ENCODE peak calls at places on chromosomes 13 and 19, in five cellular contexts. O is dorsolateral prefrontal cortex; Q is activated T-cell treated with anti-CD3 and anti-CD28 coated beads, Interleukin-2, amount 50 U/mL, for 4 hours; C is AG10803; V is stimulated activated CD4-positive, alpha-beta T cell treated with anti-CD3 and anti-CD28 coated beads, Interleukin-4, amount 100 ng/mL, for 24 hours. D is an unnamed sample.

GRCh38 chr19:8550070-8550469 is 27.2 kb downstream of the MYO1F start:
- DNase-seq in C (no peak), O (no peak), Q (no peak), V (no peak), D (no peak)

GRCh38 chr13:100245099-100245498 is 156.2 kb downstream of the PCCA start:
- DNase-seq in C (no peak), V (no peak), Q (no peak), O (no peak), D (no peak)

GRCh38 chr13:81987159-81987558 is 1646.2 kb upstream of the SPRY2 start:
- DNase-seq in Q (no peak), V (no peak), C (no peak), O (no peak), D (no peak)

GRCh38 chr19:5774921-5775320 is 9.6 kb downstream of the PRR22 start:
- DNase-seq in Q (no peak), C (peak; percentile 52), O (no peak), V (no peak), D (no peak)

GRCh38 chr19:33143897-33144405 is 12.0 kb downstream of the WDR88 start:
- DNase-seq in V (peak; percentile 63), O (peak; percentile 51), Q (peak; percentile 53), C (peak; percentile 38), D (peak; percentile 37)

GRCh38 chr19:44260343-44260681 is 626 bp downstream of the ZNF233 start:
- DNase-seq in C (no peak), Q (no peak), V (no peak), O (no peak), D (no peak)

GRCh38 chr19:18594824-18595373 is 6.3 kb downstream of the REX1BD start:
- DNase-seq in V (no peak), O (no peak), C (no peak), Q (no peak), D (no peak)

GRCh38 chr19:3785464-3785937 is 680 bp downstream of the MATK start:
- DNase-seq in O (peak; percentile 62), V (peak; percentile 31), C (no peak), Q (peak; percentile 61), D (no peak)

GRCh38 chr19:42198676-42199439 is 18.6 kb downstream of the DEDD2 start:
- DNase-seq in Q (peak; percentile 43), V (peak; percentile 56), C (no peak), O (no peak), D (no peak)

GRCh38 chr13:45370922-45371406 is 30.0 kb upstream of the TPT1 start:
- DNase-seq in O (peak; percentile 44), Q (peak; percentile 56), C (peak; percentile 86), V (peak; percentile 48), D (peak; percentile 70)

GRCh38 chr13:21164631-21165030 is 11.7 kb downstream of the SKA3 start:
- DNase-seq in Q (no peak), O (no peak), C (no peak), V (no peak), D (peak; percentile 18)

GRCh38 chr13:60326273-60326672 is 70.7 kb upstream of the TDRD3 start:
- DNase-seq in C (no peak), Q (no peak), V (no peak), O (no peak), D (no peak)

GRCh38 chr13:42047561-42048322 is 706 bp upstream of the DGKH start:
- DNase-seq in Q (peak; percentile 15), O (peak; percentile 30), C (peak; percentile 69), V (peak; percentile 27), D (peak; percentile 46)

GRCh38 chr13:46586766-46587509 is 34.0 kb downstream of the LRCH1 start:
- DNase-seq in V (no peak), C (peak; percentile 56), O (no peak), Q (no peak), D (no peak)

GRCh38 chr13:59086147-59086546 is 1077.6 kb downstream of the DIAPH3 start:
- DNase-seq in O (no peak), V (no peak), C (peak; percentile 20), Q (no peak), D (peak; percentile 88)